ENCODE peak calls at places on chromosomes 4 and X, in eight cellular contexts. V, W, P, Q, A, N, U and F are unnamed samples.

GRCh38 chr4:184756399-184756798 is 22.5 kb upstream of the CENPU start:
- DNase-seq in V (no peak), U (no peak), Q (no peak), N (no peak), P (peak), W (peak), A (no peak), F (no peak)

GRCh38 chrX:139112432-139112831 is 400.9 kb upstream of the FGF13 start:
- DNase-seq in A (no peak), U (no peak), Q (no peak), P (no peak), W (peak), V (peak), N (no peak), F (no peak)

GRCh38 chr4:168098257-168098717 is 6.0 kb downstream of the ANXA10 start:
- DNase-seq in A (no peak), N (no peak), W (no peak), Q (no peak), P (peak), U (no peak), V (no peak), F (no peak)

GRCh38 chr4:93186846-93187245 is 641.7 kb upstream of the ATOH1 start:
- DNase-seq in P (no peak), W (no peak), N (no peak), Q (no peak), A (no peak), V (no peak), U (no peak), F (no peak)

GRCh38 chrX:2819345-2820130 is 9.2 kb upstream of the GYG2 start:
- DNase-seq in Q (no peak), U (no peak), A (peak), W (peak), V (no peak), P (peak), N (peak), F (peak)

GRCh38 chrX:9855536-9856320 is 69.5 kb downstream of the SHROOM2 start:
- DNase-seq in N (no peak), U (no peak), A (no peak), V (no peak), P (no peak), Q (no peak), W (no peak), F (no peak)

GRCh38 chrX:110282922-110283321 is 35.0 kb downstream of the AMMECR1 start:
- DNase-seq in V (no peak), A (no peak), Q (no peak), N (no peak), U (no peak), W (peak), P (no peak), F (no peak)

GRCh38 chr4:15912236-15912635 is 26.3 kb downstream of the FGFBP1 start:
- DNase-seq in P (peak), W (no peak), V (no peak), U (no peak), N (no peak), A (peak), Q (no peak), F (no peak)

GRCh38 chr4:15158410-15159091 is 156.3 kb downstream of the CPEB2 start:
- DNase-seq in Q (no peak), U (no peak), W (no peak), P (no peak), A (no peak), V (no peak), N (no peak), F (no peak)

GRCh38 chrX:46959101-46959500 is 46.9 kb downstream of the JADE3 start:
- DNase-seq in N (no peak), W (peak), P (peak), A (no peak), Q (no peak), U (no peak), V (no peak), F (no peak)

GRCh38 chr4:813900-814299 is 12.0 kb downstream of the CPLX1 start:
- DNase-seq in W (no peak), Q (no peak), V (no peak), U (no peak), A (no peak), N (no peak), P (no peak), F (no peak)

GRCh38 chrX:39961441-39961840 is 136.3 kb downstream of the BCOR start:
- DNase-seq in U (no peak), V (no peak), W (no peak), A (no peak), P (no peak), Q (no peak), N (no peak), F (no peak)

GRCh38 chr4:26048378-26048882 is 134.4 kb downstream of the SMIM20 start:
- DNase-seq in U (peak), A (peak), V (no peak), W (peak), P (peak), Q (no peak), N (peak), F (no peak)

GRCh38 chr4:150078041-150078995 is at the start of gene DCLK2:
- DNase-seq in W (peak), U (peak), A (peak), N (peak), Q (peak), P (peak), V (peak), F (peak)

GRCh38 chrX:136032370-136032769 is 47.1 kb downstream of the SLC9A6 start:
- DNase-seq in A (no peak), N (no peak), P (no peak), U (no peak), W (peak), V (no peak), Q (no peak), F (no peak)

GRCh38 chrX:33725556-33726232 is 406.4 kb downstream of the FAM47A start:
- DNase-seq in P (peak), A (no peak), V (no peak), N (no peak), W (no peak), Q (no peak), U (no peak), F (no peak)

GRCh38 chr4:102222838-102223237 is 122.4 kb downstream of the SLC39A8 start:
- DNase-seq in Q (no peak), N (no peak), U (no peak), W (no peak), P (no peak), V (no peak), A (no peak), F (no peak)

GRCh38 chr4:148399004-148399403 is 43.2 kb downstream of the NR3C2 start:
- DNase-seq in A (no peak), N (no peak), U (no peak), W (no peak), V (no peak), P (no peak), Q (no peak), F (no peak)

GRCh38 chr4:122710434-122711308 is 21.8 kb upstream of the BBS12 start:
- DNase-seq in A (no peak), P (peak), W (no peak), V (no peak), Q (no peak), U (peak), N (no peak), F (no peak)

GRCh38 chrX:30065226-30065625 is 150.1 kb upstream of the MAGEB2 start:
- DNase-seq in A (no peak), Q (no peak), V (no peak), U (no peak), P (peak), N (no peak), W (peak), F (no peak)